ENCODE peak calls at places on chromosomes 7 and 10, in four cellular contexts. One of them, this sample, is unnamed.

GRCh38 chr10:129629911-129630310 is 162.9 kb downstream of the MGMT start:
- DNase-seq in myocyte: no peak
- DNase-seq in NCI-H526: no peak
- DNase-seq in renal cortical epithelial cell: no peak
- DNase-seq in this sample: no peak

GRCh38 chr10:93059975-93060886 is at the start of gene CYP26C1:
- DNase-seq in myocyte: no peak
- DNase-seq in NCI-H526: no peak
- DNase-seq in renal cortical epithelial cell: no peak
- DNase-seq in this sample: no peak

GRCh38 chr10:5737352-5737751 is 52.7 kb downstream of the TASOR2 start:
- DNase-seq in myocyte: no peak
- DNase-seq in NCI-H526: no peak
- DNase-seq in renal cortical epithelial cell: no peak
- DNase-seq in this sample: no peak

GRCh38 chr10:131681656-131682055 is 219.2 kb upstream of the PPP2R2D start:
- DNase-seq in myocyte: no peak
- DNase-seq in NCI-H526: no peak
- DNase-seq in renal cortical epithelial cell: no peak
- DNase-seq in this sample: no peak

GRCh38 chr10:101569838-101570763 is 18.0 kb downstream of the POLL start:
- DNase-seq in myocyte: peak; percentile 58
- DNase-seq in NCI-H526: no peak
- DNase-seq in renal cortical epithelial cell: no peak
- DNase-seq in this sample: peak; percentile 79

GRCh38 chr10:91709394-91709798 is 76.5 kb upstream of the PPP1R3C start:
- DNase-seq in myocyte: no peak
- DNase-seq in NCI-H526: no peak
- DNase-seq in renal cortical epithelial cell: peak; percentile 93
- DNase-seq in this sample: no peak

GRCh38 chr10:28778524-28778923 is 101.2 kb downstream of the BAMBI start:
- DNase-seq in myocyte: no peak
- DNase-seq in NCI-H526: no peak
- DNase-seq in renal cortical epithelial cell: peak; percentile 46
- DNase-seq in this sample: peak; percentile 77

GRCh38 chr7:76428868-76429805 is 4.4 kb downstream of the ZP3 start:
- DNase-seq in myocyte: peak; percentile 86
- DNase-seq in NCI-H526: no peak
- DNase-seq in renal cortical epithelial cell: no peak
- DNase-seq in this sample: no peak

GRCh38 chr7:2198206-2198605 is 34.5 kb downstream of the MAD1L1 start:
- DNase-seq in myocyte: no peak
- DNase-seq in NCI-H526: no peak
- DNase-seq in renal cortical epithelial cell: no peak
- DNase-seq in this sample: peak; percentile 37

GRCh38 chr7:75639071-75639892 is 99.5 kb downstream of the HIP1 start:
- DNase-seq in myocyte: peak; percentile 58
- DNase-seq in NCI-H526: peak; percentile 32
- DNase-seq in renal cortical epithelial cell: no peak
- DNase-seq in this sample: peak; percentile 90

GRCh38 chr7:46651561-46652088 is 730.6 kb upstream of the IGFBP3 start:
- DNase-seq in myocyte: no peak
- DNase-seq in NCI-H526: no peak
- DNase-seq in renal cortical epithelial cell: peak; percentile 92
- DNase-seq in this sample: no peak

GRCh38 chr7:5492249-5493020 is 68.8 kb upstream of the TNRC18 start:
- DNase-seq in myocyte: no peak
- DNase-seq in NCI-H526: no peak
- DNase-seq in renal cortical epithelial cell: no peak
- DNase-seq in this sample: no peak

GRCh38 chr7:47895026-47895425 is 53.2 kb downstream of the PKD1L1 start:
- DNase-seq in myocyte: no peak
- DNase-seq in NCI-H526: no peak
- DNase-seq in renal cortical epithelial cell: no peak
- DNase-seq in this sample: no peak

GRCh38 chr7:49928787-49929186 is 155.3 kb downstream of the VWC2 start:
- DNase-seq in myocyte: no peak
- DNase-seq in NCI-H526: no peak
- DNase-seq in renal cortical epithelial cell: no peak
- DNase-seq in this sample: no peak

GRCh38 chr7:25656581-25657026 is 428.3 kb upstream of the NPVF start:
- DNase-seq in myocyte: no peak
- DNase-seq in NCI-H526: no peak
- DNase-seq in renal cortical epithelial cell: no peak
- DNase-seq in this sample: no peak

This sample was measured in DMS53.